ENCODE peak calls at places on chromosome 14, in seven cellular contexts. Y is activated CD8-positive, alpha-beta memory T cell treated with anti-CD3 and anti-CD28 coated beads, Interleukin-2, amount 50 U/mL, for 48 hours; C is GM12865; R is chondrocyte; X is effector memory CD8-positive, alpha-beta T cell; H is ELR; D is activated CD4-positive, alpha-beta T cell treated with anti-CD3 and anti-CD28 coated beads for 4 hours. J is an unnamed sample.

GRCh38 chr14:35122696-35123387 is 490 bp downstream of the PRORP start:
- DNase-seq in D (no peak), H (peak; percentile 72), C (no peak), R (no peak), Y (no peak), X (no peak), J (no peak)

GRCh38 chr14:33704486-33704885 is 246.4 kb downstream of the EGLN3 start:
- DNase-seq in X (no peak), R (no peak), H (no peak), C (no peak), Y (no peak), D (no peak), J (no peak)

GRCh38 chr14:72961579-72962335 is 35.5 kb downstream of the DCAF4 start:
- DNase-seq in X (no peak), Y (no peak), D (no peak), C (no peak), H (peak; percentile 75), R (no peak), J (no peak)

GRCh38 chr14:101665478-101666078 is 95.9 kb upstream of the PPP2R5C start:
- DNase-seq in C (peak; percentile 64), X (no peak), Y (no peak), H (peak; percentile 69), D (no peak), R (no peak), J (no peak)

GRCh38 chr14:72970058-72970630 is 43.9 kb downstream of the DCAF4 start:
- DNase-seq in H (no peak), X (no peak), D (no peak), C (no peak), R (no peak), Y (no peak), J (no peak)

GRCh38 chr14:85279407-85279806 is 250.5 kb upstream of the FLRT2 start:
- DNase-seq in X (no peak), C (no peak), R (no peak), Y (no peak), H (peak; percentile 12), D (no peak), J (no peak)

GRCh38 chr14:52086755-52087154 is 17.9 kb upstream of the NID2 start:
- DNase-seq in H (no peak), D (no peak), Y (no peak), C (no peak), X (no peak), R (no peak), J (no peak)

GRCh38 chr14:33767721-33768457 is 183.0 kb downstream of the EGLN3 start:
- DNase-seq in Y (no peak), R (no peak), H (no peak), X (no peak), C (no peak), D (no peak), J (no peak)

GRCh38 chr14:94663965-94664704 is 51.9 kb downstream of the SERPINA3 start:
- DNase-seq in D (no peak), R (peak; percentile 42), Y (no peak), X (no peak), H (no peak), C (no peak), J (no peak)

GRCh38 chr14:58299665-58300202 is 1.4 kb downstream of the ARID4A start:
- DNase-seq in C (peak; percentile 13), H (peak; percentile 39), X (no peak), Y (no peak), R (no peak), D (peak; percentile 4), J (no peak)

GRCh38 chr14:34018564-34019244 is 67.8 kb upstream of the EGLN3 start:
- DNase-seq in R (no peak), H (no peak), D (peak; percentile 11), Y (no peak), C (peak; percentile 57), X (no peak), J (peak; percentile 18)

GRCh38 chr14:61153436-61153835 is 127.7 kb downstream of the TMEM30B start:
- DNase-seq in D (no peak), X (no peak), C (no peak), Y (no peak), H (no peak), R (no peak), J (no peak)

GRCh38 chr14:89767861-89768268 is 186.7 kb downstream of the EFCAB11 start:
- DNase-seq in C (peak; percentile 90), R (no peak), D (peak; percentile 53), X (peak; percentile 67), H (peak; percentile 60), Y (no peak), J (no peak)

GRCh38 chr14:65156568-65157366 is 54.5 kb upstream of the MAX start:
- DNase-seq in Y (no peak), C (peak; percentile 90), D (no peak), H (peak; percentile 43), X (no peak), R (no peak), J (no peak)

GRCh38 chr14:101598571-101599233 is 37.4 kb downstream of the DIO3 start:
- DNase-seq in Y (peak; percentile 35), C (no peak), D (no peak), X (no peak), H (no peak), R (no peak), J (no peak)

GRCh38 chr14:80211143-80212024 is at the start of gene DIO2:
- DNase-seq in R (no peak), X (no peak), Y (no peak), C (no peak), D (no peak), H (peak; percentile 65), J (no peak)

GRCh38 chr14:105382343-105383082 is 15.8 kb upstream of the TEX22 start:
- DNase-seq in X (no peak), Y (no peak), C (no peak), D (no peak), H (no peak), R (no peak), J (no peak)

GRCh38 chr14:70359076-70359424 is 433 bp downstream of the COX16 start:
- DNase-seq in R (no peak), H (no peak), D (no peak), X (no peak), C (no peak), Y (no peak), J (no peak)

GRCh38 chr14:78567343-78567742 is 397.2 kb downstream of the NRXN3 start:
- DNase-seq in Y (no peak), C (no peak), R (no peak), D (no peak), H (no peak), X (no peak), J (no peak)

GRCh38 chr14:57008534-57008933 is 198.3 kb upstream of the OTX2 start:
- DNase-seq in D (no peak), C (no peak), H (no peak), Y (no peak), R (no peak), X (no peak), J (no peak)

GRCh38 chr14:64731141-64731581 is 26.9 kb downstream of the PLEKHG3 start:
- DNase-seq in R (peak; percentile 74), D (no peak), H (no peak), C (no peak), Y (no peak), X (no peak), J (no peak)

GRCh38 chr14:58082491-58083098 is 69.4 kb downstream of the ARMH4 start:
- DNase-seq in C (no peak), D (no peak), R (no peak), X (no peak), H (peak; percentile 91), Y (no peak), J (no peak)

GRCh38 chr14:54108481-54109471 is 152.2 kb upstream of the BMP4 start:
- DNase-seq in D (no peak), Y (no peak), H (peak; percentile 87), X (no peak), C (peak; percentile 1), R (no peak), J (no peak)

GRCh38 chr14:99378782-99379214 is 101.9 kb downstream of the SETD3 start:
- DNase-seq in C (no peak), R (no peak), X (no peak), Y (peak; percentile 37), D (no peak), H (peak; percentile 67), J (no peak)

GRCh38 chr14:75204106-75204505 is 27.7 kb upstream of the TMED10 start:
- DNase-seq in Y (no peak), H (no peak), X (no peak), C (no peak), R (no peak), D (no peak), J (no peak)

GRCh38 chr14:71240154-71240553 is 332.9 kb downstream of the PCNX1 start:
- DNase-seq in C (peak; percentile 50), Y (no peak), D (no peak), X (no peak), R (no peak), H (no peak), J (no peak)

GRCh38 chr14:104546021-104546491 is 33.5 kb upstream of the C14orf180 start:
- DNase-seq in Y (no peak), D (no peak), R (no peak), X (no peak), H (no peak), C (no peak), J (peak; percentile 15)

GRCh38 chr14:68248481-68249255 is 429.1 kb downstream of the RAD51B start:
- DNase-seq in D (no peak), R (no peak), Y (no peak), C (peak; percentile 81), X (peak; percentile 3), H (peak; percentile 72), J (no peak)

GRCh38 chr14:25570483-25570882 is 520.5 kb upstream of the STXBP6 start:
- DNase-seq in C (no peak), X (no peak), D (no peak), R (no peak), H (no peak), Y (no peak), J (no peak)

GRCh38 chr14:44291516-44291915 is 215.6 kb downstream of the FSCB start:
- DNase-seq in Y (no peak), R (no peak), X (no peak), D (no peak), H (no peak), C (no peak), J (no peak)

GRCh38 chr14:70789961-70790360 is 19.4 kb downstream of the MAP3K9 start:
- DNase-seq in X (no peak), H (no peak), R (no peak), Y (no peak), D (no peak), C (no peak), J (peak; percentile 66)

GRCh38 chr14:44896275-44897040 is 65.3 kb downstream of the KLHL28 start:
- DNase-seq in H (no peak), Y (no peak), R (no peak), D (no peak), C (peak; percentile 1), X (no peak), J (no peak)

GRCh38 chr14:50800032-50800431 is 30.9 kb downstream of the NIN start:
- DNase-seq in R (no peak), H (peak; percentile 52), D (no peak), X (no peak), Y (no peak), C (no peak), J (no peak)

GRCh38 chr14:85948163-85948562 is 418.2 kb downstream of the FLRT2 start:
- DNase-seq in H (no peak), D (no peak), C (no peak), Y (no peak), R (no peak), X (no peak), J (no peak)

GRCh38 chr14:68753696-68754095 is 39.2 kb downstream of the ZFP36L1 start:
- DNase-seq in H (no peak), C (no peak), R (no peak), Y (no peak), D (no peak), X (no peak), J (no peak)